ENCODE peak calls at places on chromosomes 16 and 17, in seven cellular contexts. One of them, this sample, is unnamed.

GRCh38 chr16:14501331-14502255 is 128.5 kb downstream of the PARN start:
- DNase-seq in GM12878: peak
- DNase-seq in HCT116: peak
- DNase-seq in K562: peak
- DNase-seq in HepG2: peak
- DNase-seq in H1: peak
- DNase-seq in SK-N-SH: peak
- DNase-seq in this sample: peak

GRCh38 chr17:34234616-34235015 is 20.5 kb upstream of the CCL2 start:
- DNase-seq in GM12878: no peak
- DNase-seq in HCT116: no peak
- DNase-seq in K562: no peak
- DNase-seq in HepG2: no peak
- DNase-seq in H1: no peak
- DNase-seq in SK-N-SH: no peak
- DNase-seq in this sample: no peak

GRCh38 chr17:37359682-37360188 is 16.1 kb upstream of the C17orf78 start:
- DNase-seq in GM12878: no peak
- DNase-seq in HCT116: no peak
- DNase-seq in K562: no peak
- DNase-seq in HepG2: no peak
- DNase-seq in H1: no peak
- DNase-seq in SK-N-SH: no peak
- DNase-seq in this sample: no peak

GRCh38 chr16:21001262-21001661 is 100.7 kb downstream of the LYRM1 start:
- DNase-seq in GM12878: no peak
- DNase-seq in HCT116: peak
- DNase-seq in K562: peak
- DNase-seq in HepG2: peak
- DNase-seq in H1: peak
- DNase-seq in SK-N-SH: peak
- DNase-seq in this sample: peak

GRCh38 chr16:14179116-14179515 is 108.0 kb downstream of the MRTFB start:
- DNase-seq in GM12878: no peak
- DNase-seq in HCT116: no peak
- DNase-seq in K562: no peak
- DNase-seq in HepG2: no peak
- DNase-seq in H1: no peak
- DNase-seq in SK-N-SH: no peak
- DNase-seq in this sample: no peak

GRCh38 chr16:31708348-31708747 is 165.3 kb upstream of the ZNF267 start:
- DNase-seq in GM12878: no peak
- DNase-seq in HCT116: no peak
- DNase-seq in K562: no peak
- DNase-seq in HepG2: no peak
- DNase-seq in H1: no peak
- DNase-seq in SK-N-SH: no peak
- DNase-seq in this sample: no peak

GRCh38 chr17:16027708-16028584 is 28.3 kb downstream of the TTC19 start:
- DNase-seq in GM12878: peak
- DNase-seq in HCT116: peak
- DNase-seq in K562: peak
- DNase-seq in HepG2: peak
- DNase-seq in H1: no peak
- DNase-seq in SK-N-SH: no peak
- DNase-seq in this sample: no peak

GRCh38 chr17:2054262-2054739 is 602 bp upstream of the HIC1 start:
- DNase-seq in GM12878: no peak
- DNase-seq in HCT116: no peak
- DNase-seq in K562: peak
- DNase-seq in HepG2: no peak
- DNase-seq in H1: peak
- DNase-seq in SK-N-SH: peak
- DNase-seq in this sample: no peak

GRCh38 chr17:78397681-78398101 is 19.2 kb downstream of the PGS1 start:
- DNase-seq in GM12878: no peak
- DNase-seq in HCT116: no peak
- DNase-seq in K562: no peak
- DNase-seq in HepG2: no peak
- DNase-seq in H1: no peak
- DNase-seq in SK-N-SH: no peak
- DNase-seq in this sample: no peak

GRCh38 chr17:50908860-50909764 is 43.0 kb upstream of the TOB1 start:
- DNase-seq in GM12878: no peak
- DNase-seq in HCT116: no peak
- DNase-seq in K562: no peak
- DNase-seq in HepG2: peak
- DNase-seq in H1: peak
- DNase-seq in SK-N-SH: no peak
- DNase-seq in this sample: no peak
- TF ChIP-seq YY1 in GM12878: no peak
- TF ChIP-seq YY1 in HCT116: no peak
- TF ChIP-seq YY1 in K562: no peak
- TF ChIP-seq YY1 in HepG2: peak
- TF ChIP-seq YY1 in H1: peak
- TF ChIP-seq YY1 in SK-N-SH: no peak
- TF ChIP-seq YY1 in this sample: no peak

DNA sequence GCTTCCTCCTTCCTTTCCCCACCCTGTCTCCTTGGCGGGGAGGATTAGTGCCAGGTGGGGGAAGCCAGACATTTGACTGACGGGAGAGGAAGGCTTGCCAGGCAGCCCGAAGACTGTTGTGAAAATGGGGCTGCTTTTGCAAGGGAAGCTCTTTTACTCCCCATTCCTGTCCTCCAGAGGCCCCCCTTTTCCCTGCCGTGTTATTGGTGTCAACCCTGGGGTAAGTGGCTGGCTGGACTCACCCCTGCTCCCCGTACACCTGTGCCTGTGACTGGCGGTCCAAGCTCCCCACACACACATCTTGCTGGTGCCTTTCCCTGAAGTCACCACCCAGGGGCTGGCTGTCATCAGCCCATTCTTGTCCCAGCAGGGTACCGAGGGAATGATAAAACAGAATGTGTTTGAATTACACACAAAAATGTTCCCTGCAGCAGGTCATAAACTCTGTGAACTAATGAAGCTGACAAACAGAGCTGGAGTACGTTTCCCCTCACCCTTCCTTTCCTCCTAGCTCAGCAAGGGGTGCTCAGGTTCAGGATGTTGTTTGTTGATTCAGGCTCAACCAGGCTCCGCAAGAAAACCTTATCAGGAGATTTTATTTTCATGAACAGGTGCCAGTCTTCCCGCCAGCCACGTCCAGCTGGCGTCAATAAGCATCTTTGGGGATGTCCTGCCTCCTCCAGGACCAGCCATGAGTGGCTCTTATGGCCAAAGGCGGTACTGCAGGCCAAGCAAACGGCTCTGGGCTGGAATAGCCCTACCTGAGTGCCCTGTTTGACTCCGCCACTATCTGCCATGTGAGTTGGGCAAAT is 4.3 kb upstream of the ARMC7 start:
- DNase-seq in GM12878: no peak
- DNase-seq in HCT116: no peak
- DNase-seq in K562: peak
- DNase-seq in HepG2: peak
- DNase-seq in H1: peak
- DNase-seq in SK-N-SH: peak
- DNase-seq in this sample: no peak
- TF ChIP-seq YY1 in GM12878: no peak
- TF ChIP-seq YY1 in HCT116: no peak
- TF ChIP-seq YY1 in K562: no peak
- TF ChIP-seq YY1 in HepG2: peak
- TF ChIP-seq YY1 in H1: peak
- TF ChIP-seq YY1 in SK-N-SH: no peak
- TF ChIP-seq YY1 in this sample: no peak

DNA sequence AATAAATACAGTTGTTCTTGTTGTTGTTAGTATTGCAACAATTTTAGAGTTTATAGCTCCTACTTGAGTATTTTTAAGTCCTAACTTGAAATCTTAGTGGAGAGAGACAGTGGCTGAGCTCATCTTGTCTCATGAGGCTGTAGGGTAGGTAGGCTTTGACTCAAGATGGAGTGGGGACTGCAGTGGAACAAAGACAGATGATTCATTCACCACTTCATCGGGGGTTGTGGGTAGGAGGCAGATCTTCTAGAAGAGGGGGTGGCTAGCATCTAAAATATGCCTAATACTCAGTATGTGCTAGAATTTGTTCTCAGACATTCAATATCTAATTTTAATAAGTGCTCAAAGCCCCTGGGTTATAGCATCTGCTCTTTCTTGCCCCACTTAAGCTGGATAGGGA is 13.1 kb upstream of the MMD start:
- DNase-seq in GM12878: no peak
- DNase-seq in HCT116: no peak
- DNase-seq in K562: no peak
- DNase-seq in HepG2: no peak
- DNase-seq in H1: no peak
- DNase-seq in SK-N-SH: no peak
- DNase-seq in this sample: no peak
- TF ChIP-seq YY1 in GM12878: peak
- TF ChIP-seq YY1 in HCT116: no peak
- TF ChIP-seq YY1 in K562: no peak
- TF ChIP-seq YY1 in HepG2: no peak
- TF ChIP-seq YY1 in H1: no peak
- TF ChIP-seq YY1 in SK-N-SH: no peak
- TF ChIP-seq YY1 in this sample: no peak

GRCh38 chr17:76982408-76983074 is 114.3 kb downstream of the MGAT5B start:
- DNase-seq in GM12878: no peak
- DNase-seq in HCT116: no peak
- DNase-seq in K562: no peak
- DNase-seq in HepG2: no peak
- DNase-seq in H1: no peak
- DNase-seq in SK-N-SH: no peak
- DNase-seq in this sample: no peak
- TF ChIP-seq YY1 in GM12878: no peak
- TF ChIP-seq YY1 in HCT116: no peak
- TF ChIP-seq YY1 in K562: no peak
- TF ChIP-seq YY1 in HepG2: no peak
- TF ChIP-seq YY1 in H1: no peak
- TF ChIP-seq YY1 in SK-N-SH: no peak
- TF ChIP-seq YY1 in this sample: no peak

GRCh38 chr17:61361084-61361483 is 38.6 kb upstream of the TBX2 start:
- DNase-seq in GM12878: no peak
- DNase-seq in HCT116: no peak
- DNase-seq in K562: no peak
- DNase-seq in HepG2: peak
- DNase-seq in H1: no peak
- DNase-seq in SK-N-SH: no peak
- DNase-seq in this sample: no peak
- TF ChIP-seq YY1 in GM12878: no peak
- TF ChIP-seq YY1 in HCT116: no peak
- TF ChIP-seq YY1 in K562: no peak
- TF ChIP-seq YY1 in HepG2: no peak
- TF ChIP-seq YY1 in H1: no peak
- TF ChIP-seq YY1 in SK-N-SH: no peak
- TF ChIP-seq YY1 in this sample: no peak

GRCh38 chr17:18184143-18185007 is 747 bp downstream of the ALKBH5 start:
- DNase-seq in GM12878: no peak
- DNase-seq in HCT116: no peak
- DNase-seq in K562: peak
- DNase-seq in HepG2: no peak
- DNase-seq in H1: peak
- DNase-seq in SK-N-SH: no peak
- DNase-seq in this sample: no peak
- TF ChIP-seq YY1 in GM12878: peak
- TF ChIP-seq YY1 in HCT116: no peak
- TF ChIP-seq YY1 in K562: no peak
- TF ChIP-seq YY1 in HepG2: no peak
- TF ChIP-seq YY1 in H1: no peak
- TF ChIP-seq YY1 in SK-N-SH: no peak
- TF ChIP-seq YY1 in this sample: no peak

GRCh38 chr17:51540151-51540550 is 279.8 kb downstream of the UTP18 start:
- DNase-seq in GM12878: no peak
- DNase-seq in HCT116: peak
- DNase-seq in K562: peak
- DNase-seq in HepG2: peak
- DNase-seq in H1: no peak
- DNase-seq in SK-N-SH: no peak
- DNase-seq in this sample: no peak
- TF ChIP-seq YY1 in GM12878: no peak
- TF ChIP-seq YY1 in HCT116: no peak
- TF ChIP-seq YY1 in K562: no peak
- TF ChIP-seq YY1 in HepG2: no peak
- TF ChIP-seq YY1 in H1: no peak
- TF ChIP-seq YY1 in SK-N-SH: no peak
- TF ChIP-seq YY1 in this sample: no peak

DNA sequence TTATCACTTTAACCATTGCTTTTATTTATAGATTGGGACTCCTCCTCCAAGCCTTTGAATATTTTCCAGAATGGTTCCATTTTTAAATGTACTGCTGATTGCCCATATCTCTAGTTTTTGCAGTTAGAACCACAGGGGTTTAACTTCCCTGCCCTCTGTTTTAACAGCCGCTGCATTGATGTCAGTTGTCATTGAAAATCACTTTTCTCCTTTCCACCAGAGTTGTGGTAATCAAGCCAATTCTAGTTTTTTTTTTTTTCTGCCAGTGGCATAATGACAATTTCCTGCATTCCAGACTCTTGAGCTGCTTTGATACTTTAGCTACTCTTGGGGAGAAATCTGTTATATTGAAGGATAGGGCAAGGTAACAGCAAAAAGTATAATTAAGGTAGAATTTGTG is 91.5 kb downstream of the HS3ST4 start:
- DNase-seq in GM12878: no peak
- DNase-seq in HCT116: no peak
- DNase-seq in K562: no peak
- DNase-seq in HepG2: no peak
- DNase-seq in H1: no peak
- DNase-seq in SK-N-SH: no peak
- DNase-seq in this sample: no peak
- TF ChIP-seq YY1 in GM12878: no peak
- TF ChIP-seq YY1 in HCT116: no peak
- TF ChIP-seq YY1 in K562: no peak
- TF ChIP-seq YY1 in HepG2: no peak
- TF ChIP-seq YY1 in H1: no peak
- TF ChIP-seq YY1 in SK-N-SH: no peak
- TF ChIP-seq YY1 in this sample: no peak